ENCODE peak calls at places on chromosomes 11 and 22, in nine cellular contexts. One of them, this sample, is unnamed.

GRCh38 chr22:37416806-37417205 is 10.5 kb downstream of the ELFN2 start:
- DNase-seq in PC-9: peak; percentile 35
- DNase-seq in gastrocnemius medialis: no peak
- DNase-seq in SK-N-SH: peak; percentile 66
- DNase-seq in cardiac muscle cell: no peak
- DNase-seq in fibroblast of lung: no peak
- DNase-seq in adrenal gland: no peak
- DNase-seq in GM12878: no peak
- DNase-seq in spleen: no peak
- DNase-seq in this sample: no peak

GRCh38 chr11:125343086-125343731 is 152.9 kb downstream of the FEZ1 start:
- DNase-seq in GM12878: no peak
- DNase-seq in gastrocnemius medialis: no peak
- DNase-seq in cardiac muscle cell: no peak
- DNase-seq in adrenal gland: no peak
- DNase-seq in PC-9: no peak
- DNase-seq in fibroblast of lung: no peak
- DNase-seq in SK-N-SH: no peak
- DNase-seq in spleen: peak; percentile 38
- DNase-seq in this sample: no peak

GRCh38 chr11:110565344-110565684 is 135.6 kb downstream of the FDX1 start:
- DNase-seq in cardiac muscle cell: peak; percentile 63
- DNase-seq in PC-9: peak; percentile 2
- DNase-seq in adrenal gland: peak; percentile 39
- DNase-seq in GM12878: no peak
- DNase-seq in gastrocnemius medialis: no peak
- DNase-seq in spleen: no peak
- DNase-seq in fibroblast of lung: peak; percentile 32
- DNase-seq in SK-N-SH: no peak
- DNase-seq in this sample: no peak

GRCh38 chr11:122100222-122101080 is 15.6 kb downstream of the BLID start:
- DNase-seq in cardiac muscle cell: peak; percentile 87
- DNase-seq in gastrocnemius medialis: peak; percentile 71
- DNase-seq in spleen: no peak
- DNase-seq in adrenal gland: peak; percentile 73
- DNase-seq in PC-9: no peak
- DNase-seq in SK-N-SH: peak; percentile 36
- DNase-seq in GM12878: no peak
- DNase-seq in fibroblast of lung: peak; percentile 80
- DNase-seq in this sample: no peak

GRCh38 chr11:16879690-16880089 is 134.5 kb downstream of the PLEKHA7 start:
- DNase-seq in SK-N-SH: no peak
- DNase-seq in gastrocnemius medialis: no peak
- DNase-seq in adrenal gland: no peak
- DNase-seq in cardiac muscle cell: no peak
- DNase-seq in GM12878: no peak
- DNase-seq in spleen: no peak
- DNase-seq in fibroblast of lung: no peak
- DNase-seq in PC-9: no peak
- DNase-seq in this sample: no peak

GRCh38 chr22:41240377-41241132 is at the start of gene CHADL:
- DNase-seq in SK-N-SH: peak; percentile 72
- DNase-seq in adrenal gland: no peak
- DNase-seq in cardiac muscle cell: no peak
- DNase-seq in gastrocnemius medialis: no peak
- DNase-seq in spleen: no peak
- DNase-seq in GM12878: no peak
- DNase-seq in PC-9: no peak
- DNase-seq in fibroblast of lung: no peak
- DNase-seq in this sample: no peak

GRCh38 chr11:42576318-42576717 is 735.5 kb upstream of the API5 start:
- DNase-seq in PC-9: no peak
- DNase-seq in gastrocnemius medialis: no peak
- DNase-seq in SK-N-SH: no peak
- DNase-seq in GM12878: no peak
- DNase-seq in fibroblast of lung: no peak
- DNase-seq in spleen: no peak
- DNase-seq in adrenal gland: no peak
- DNase-seq in cardiac muscle cell: no peak
- DNase-seq in this sample: no peak

GRCh38 chr11:93288079-93288478 is 42.5 kb upstream of the DEUP1 start:
- DNase-seq in SK-N-SH: no peak
- DNase-seq in adrenal gland: no peak
- DNase-seq in PC-9: no peak
- DNase-seq in fibroblast of lung: no peak
- DNase-seq in cardiac muscle cell: no peak
- DNase-seq in gastrocnemius medialis: no peak
- DNase-seq in spleen: no peak
- DNase-seq in GM12878: peak; percentile 44
- DNase-seq in this sample: no peak

GRCh38 chr22:39325392-39325932 is 6.0 kb upstream of the RPL3 start:
- DNase-seq in cardiac muscle cell: no peak
- DNase-seq in adrenal gland: no peak
- DNase-seq in GM12878: no peak
- DNase-seq in SK-N-SH: no peak
- DNase-seq in PC-9: no peak
- DNase-seq in fibroblast of lung: peak; percentile 21
- DNase-seq in spleen: no peak
- DNase-seq in gastrocnemius medialis: no peak
- DNase-seq in this sample: no peak

GRCh38 chr11:119885861-119886567 is 157.0 kb upstream of the NECTIN1 start:
- DNase-seq in spleen: peak; percentile 49
- DNase-seq in GM12878: no peak
- DNase-seq in adrenal gland: no peak
- DNase-seq in fibroblast of lung: no peak
- DNase-seq in SK-N-SH: no peak
- DNase-seq in PC-9: no peak
- DNase-seq in cardiac muscle cell: no peak
- DNase-seq in gastrocnemius medialis: no peak
- DNase-seq in this sample: no peak

GRCh38 chr11:38191101-38191500 is 1593.1 kb upstream of the RAG2 start:
- DNase-seq in SK-N-SH: no peak
- DNase-seq in fibroblast of lung: no peak
- DNase-seq in adrenal gland: no peak
- DNase-seq in PC-9: no peak
- DNase-seq in gastrocnemius medialis: no peak
- DNase-seq in cardiac muscle cell: no peak
- DNase-seq in spleen: no peak
- DNase-seq in GM12878: no peak
- DNase-seq in this sample: no peak

GRCh38 chr22:46830001-46830715 is 67.7 kb downstream of the TBC1D22A start:
- DNase-seq in adrenal gland: peak; percentile 74
- DNase-seq in GM12878: no peak
- DNase-seq in cardiac muscle cell: peak; percentile 46
- DNase-seq in PC-9: peak; percentile 88
- DNase-seq in fibroblast of lung: peak; percentile 46
- DNase-seq in SK-N-SH: peak; percentile 61
- DNase-seq in spleen: peak; percentile 72
- DNase-seq in gastrocnemius medialis: peak; percentile 41
- DNase-seq in this sample: no peak

GRCh38 chr11:76698321-76699043 is 27.9 kb upstream of the LRRC32 start:
- DNase-seq in SK-N-SH: no peak
- DNase-seq in fibroblast of lung: no peak
- DNase-seq in gastrocnemius medialis: no peak
- DNase-seq in spleen: no peak
- DNase-seq in GM12878: no peak
- DNase-seq in cardiac muscle cell: no peak
- DNase-seq in adrenal gland: no peak
- DNase-seq in PC-9: no peak
- DNase-seq in this sample: no peak

GRCh38 chr11:77151804-77152513 is 23.9 kb downstream of the MYO7A start:
- DNase-seq in gastrocnemius medialis: no peak
- DNase-seq in SK-N-SH: no peak
- DNase-seq in PC-9: no peak
- DNase-seq in cardiac muscle cell: peak; percentile 70
- DNase-seq in spleen: no peak
- DNase-seq in fibroblast of lung: no peak
- DNase-seq in adrenal gland: peak; percentile 40
- DNase-seq in GM12878: peak; percentile 5
- DNase-seq in this sample: no peak

GRCh38 chr22:42286205-42286604 is 15.8 kb upstream of the TCF20 start:
- DNase-seq in SK-N-SH: no peak
- DNase-seq in fibroblast of lung: no peak
- DNase-seq in cardiac muscle cell: no peak
- DNase-seq in spleen: no peak
- DNase-seq in adrenal gland: no peak
- DNase-seq in GM12878: no peak
- DNase-seq in gastrocnemius medialis: no peak
- DNase-seq in PC-9: no peak
- DNase-seq in this sample: no peak

GRCh38 chr11:61855939-61856730 is 28.0 kb downstream of the FADS2 start:
- DNase-seq in fibroblast of lung: no peak
- DNase-seq in adrenal gland: peak; percentile 76
- DNase-seq in spleen: peak; percentile 45
- DNase-seq in GM12878: no peak
- DNase-seq in PC-9: no peak
- DNase-seq in gastrocnemius medialis: no peak
- DNase-seq in SK-N-SH: no peak
- DNase-seq in cardiac muscle cell: no peak
- DNase-seq in this sample: peak; percentile 24
- H3K27ac ChIP-seq in fibroblast of lung: no peak overlapping the region
- H3K27ac ChIP-seq in adrenal gland: peak overlapping the region; percentile 62
- H3K27ac ChIP-seq in spleen: no peak overlapping the region
- H3K27ac ChIP-seq in GM12878: no peak overlapping the region
- H3K27ac ChIP-seq in PC-9: no peak overlapping the region
- H3K27ac ChIP-seq in gastrocnemius medialis: no peak overlapping the region
- H3K27ac ChIP-seq in SK-N-SH: no peak overlapping the region
- H3K27ac ChIP-seq in cardiac muscle cell: no peak overlapping the region
- H3K27ac ChIP-seq in this sample: no peak overlapping the region

GRCh38 chr11:20251496-20251895 is 91.2 kb upstream of the DBX1 start:
- DNase-seq in PC-9: no peak
- DNase-seq in spleen: no peak
- DNase-seq in SK-N-SH: no peak
- DNase-seq in GM12878: no peak
- DNase-seq in adrenal gland: no peak
- DNase-seq in cardiac muscle cell: no peak
- DNase-seq in fibroblast of lung: no peak
- DNase-seq in gastrocnemius medialis: no peak
- DNase-seq in this sample: no peak

GRCh38 chr11:20249313-20249873 is 89.1 kb upstream of the DBX1 start:
- DNase-seq in spleen: no peak
- DNase-seq in adrenal gland: no peak
- DNase-seq in gastrocnemius medialis: no peak
- DNase-seq in PC-9: no peak
- DNase-seq in fibroblast of lung: no peak
- DNase-seq in GM12878: no peak
- DNase-seq in cardiac muscle cell: no peak
- DNase-seq in SK-N-SH: no peak
- DNase-seq in this sample: no peak

GRCh38 chr11:20250644-20251247 is 90.5 kb upstream of the DBX1 start:
- DNase-seq in SK-N-SH: no peak
- DNase-seq in PC-9: no peak
- DNase-seq in GM12878: no peak
- DNase-seq in gastrocnemius medialis: no peak
- DNase-seq in cardiac muscle cell: no peak
- DNase-seq in adrenal gland: peak; percentile 60
- DNase-seq in spleen: no peak
- DNase-seq in fibroblast of lung: no peak
- DNase-seq in this sample: no peak

GRCh38 chr11:20247540-20248138 is 87.4 kb upstream of the DBX1 start:
- DNase-seq in cardiac muscle cell: no peak
- DNase-seq in PC-9: no peak
- DNase-seq in GM12878: no peak
- DNase-seq in fibroblast of lung: no peak
- DNase-seq in SK-N-SH: no peak
- DNase-seq in gastrocnemius medialis: no peak
- DNase-seq in spleen: no peak
- DNase-seq in adrenal gland: no peak
- DNase-seq in this sample: no peak

GRCh38 chr11:20248345-20248744 is 88.1 kb upstream of the DBX1 start:
- DNase-seq in PC-9: no peak
- DNase-seq in SK-N-SH: no peak
- DNase-seq in GM12878: no peak
- DNase-seq in fibroblast of lung: no peak
- DNase-seq in spleen: no peak
- DNase-seq in cardiac muscle cell: no peak
- DNase-seq in gastrocnemius medialis: no peak
- DNase-seq in adrenal gland: no peak
- DNase-seq in this sample: no peak
- H3K4me1 ChIP-seq in PC-9: no peaks in the 10 kb centered on the region
- H3K4me1 ChIP-seq in SK-N-SH: no peaks in the 10 kb centered on the region
- H3K4me1 ChIP-seq in GM12878: no peaks in the 10 kb centered on the region
- H3K4me1 ChIP-seq in fibroblast of lung: no peaks in the 10 kb centered on the region
- H3K4me1 ChIP-seq in spleen: no peaks in the 10 kb centered on the region
- H3K4me1 ChIP-seq in cardiac muscle cell: peaks cover 5% of the 10 kb centered on the region
- H3K4me1 ChIP-seq in gastrocnemius medialis: no peaks in the 10 kb centered on the region
- H3K4me1 ChIP-seq in adrenal gland: peaks cover 10% of the 10 kb centered on the region
- H3K4me1 ChIP-seq in this sample: no peaks in the 10 kb centered on the region

GRCh38 chr11:106329273-106330018 is 252.0 kb downstream of the AASDHPPT start:
- DNase-seq in fibroblast of lung: peak; percentile 23
- DNase-seq in gastrocnemius medialis: no peak
- DNase-seq in PC-9: no peak
- DNase-seq in adrenal gland: no peak
- DNase-seq in cardiac muscle cell: no peak
- DNase-seq in GM12878: no peak
- DNase-seq in SK-N-SH: no peak
- DNase-seq in spleen: no peak
- DNase-seq in this sample: no peak
- TF ChIP-seq CTCF in fibroblast of lung: peak; percentile 35
- TF ChIP-seq CTCF in gastrocnemius medialis: no peak
- TF ChIP-seq CTCF in PC-9: no peak
- TF ChIP-seq CTCF in adrenal gland: no peak
- TF ChIP-seq CTCF in cardiac muscle cell: peak; percentile 4
- TF ChIP-seq CTCF in GM12878: no peak
- TF ChIP-seq CTCF in SK-N-SH: peak; percentile 17
- TF ChIP-seq CTCF in spleen: no peak
- TF ChIP-seq CTCF in this sample: no peak

GRCh38 chr11:74018331-74019005 is 9.6 kb upstream of the UCP3 start:
- DNase-seq in SK-N-SH: no peak
- DNase-seq in cardiac muscle cell: peak; percentile 98
- DNase-seq in adrenal gland: peak; percentile 93
- DNase-seq in PC-9: peak; percentile 87
- DNase-seq in gastrocnemius medialis: peak; percentile 99
- DNase-seq in spleen: no peak
- DNase-seq in fibroblast of lung: peak; percentile 97
- DNase-seq in GM12878: no peak
- DNase-seq in this sample: no peak

GRCh38 chr11:74020537-74020936 is 11.7 kb upstream of the UCP3 start:
- DNase-seq in cardiac muscle cell: no peak
- DNase-seq in fibroblast of lung: no peak
- DNase-seq in spleen: no peak
- DNase-seq in SK-N-SH: no peak
- DNase-seq in PC-9: no peak
- DNase-seq in gastrocnemius medialis: no peak
- DNase-seq in GM12878: peak; percentile 60
- DNase-seq in adrenal gland: no peak
- DNase-seq in this sample: no peak

GRCh38 chr11:74019860-74020259 is 11.0 kb upstream of the UCP3 start:
- DNase-seq in spleen: no peak
- DNase-seq in cardiac muscle cell: no peak
- DNase-seq in GM12878: peak; percentile 20
- DNase-seq in adrenal gland: no peak
- DNase-seq in gastrocnemius medialis: no peak
- DNase-seq in SK-N-SH: no peak
- DNase-seq in fibroblast of lung: no peak
- DNase-seq in PC-9: no peak
- DNase-seq in this sample: no peak

GRCh38 chr11:74017631-74018030 is 8.7 kb upstream of the UCP3 start:
- DNase-seq in GM12878: no peak
- DNase-seq in SK-N-SH: no peak
- DNase-seq in cardiac muscle cell: no peak
- DNase-seq in spleen: no peak
- DNase-seq in adrenal gland: no peak
- DNase-seq in fibroblast of lung: no peak
- DNase-seq in PC-9: no peak
- DNase-seq in gastrocnemius medialis: no peak
- DNase-seq in this sample: no peak

GRCh38 chr11:74019104-74019738 is 10.3 kb upstream of the UCP3 start:
- DNase-seq in PC-9: no peak
- DNase-seq in spleen: no peak
- DNase-seq in gastrocnemius medialis: peak; percentile 77
- DNase-seq in fibroblast of lung: no peak
- DNase-seq in GM12878: no peak
- DNase-seq in SK-N-SH: no peak
- DNase-seq in cardiac muscle cell: no peak
- DNase-seq in adrenal gland: no peak
- DNase-seq in this sample: no peak
- H3K27ac ChIP-seq in PC-9: peak overlapping the region; percentile 79
- H3K27ac ChIP-seq in spleen: peak overlapping the region; percentile 82
- H3K27ac ChIP-seq in gastrocnemius medialis: peak overlapping the region; percentile 93
- H3K27ac ChIP-seq in fibroblast of lung: peak overlapping the region; percentile 37
- H3K27ac ChIP-seq in GM12878: no peak overlapping the region
- H3K27ac ChIP-seq in SK-N-SH: no peak overlapping the region
- H3K27ac ChIP-seq in cardiac muscle cell: peak overlapping the region; percentile 25
- H3K27ac ChIP-seq in adrenal gland: peak overlapping the region; percentile 88
- H3K27ac ChIP-seq in this sample: no peak overlapping the region

This sample was measured in RWPE2.